ENCODE peak calls at places on chromosome 7, in four cellular contexts. One of them, this sample, is unnamed.

GRCh38 chr7:102029616-102030015 is 212.2 kb downstream of the CUX1 start:
- DNase-seq in DMS53: no peak
- DNase-seq in lung: no peak
- DNase-seq in LHCN-M2: no peak
- DNase-seq in this sample: no peak

GRCh38 chr7:27364344-27364758 is 121.7 kb downstream of the EVX1 start:
- DNase-seq in LHCN-M2: peak
- DNase-seq in DMS53: no peak
- DNase-seq in lung: peak
- DNase-seq in this sample: peak

GRCh38 chr7:30896041-30896440 is 15.6 kb upstream of the AQP1 start:
- DNase-seq in lung: peak
- DNase-seq in LHCN-M2: no peak
- DNase-seq in DMS53: no peak
- DNase-seq in this sample: no peak

GRCh38 chr7:149690688-149691446 is 82.5 kb downstream of the ZNF467 start:
- DNase-seq in DMS53: peak
- DNase-seq in LHCN-M2: peak
- DNase-seq in lung: no peak
- DNase-seq in this sample: no peak

GRCh38 chr7:110358028-110358427 is 732.9 kb upstream of the LRRN3 start:
- DNase-seq in DMS53: peak
- DNase-seq in LHCN-M2: peak
- DNase-seq in lung: no peak
- DNase-seq in this sample: no peak

GRCh38 chr7:12647364-12648219 is 39.8 kb upstream of the ARL4A start:
- DNase-seq in DMS53: peak
- DNase-seq in LHCN-M2: peak
- DNase-seq in lung: no peak
- DNase-seq in this sample: no peak

GRCh38 chr7:140478361-140479061 is 794 bp downstream of the MKRN1 start:
- DNase-seq in lung: peak
- DNase-seq in DMS53: peak
- DNase-seq in LHCN-M2: peak
- DNase-seq in this sample: peak

GRCh38 chr7:115116773-115117715 is 195.2 kb downstream of the MDFIC start:
- DNase-seq in lung: no peak
- DNase-seq in DMS53: peak
- DNase-seq in LHCN-M2: no peak
- DNase-seq in this sample: no peak

GRCh38 chr7:12436896-12437535 is 33.4 kb upstream of the VWDE start:
- DNase-seq in lung: no peak
- DNase-seq in LHCN-M2: peak
- DNase-seq in DMS53: peak
- DNase-seq in this sample: no peak

GRCh38 chr7:99258501-99258900 is 14.1 kb upstream of the MYH16 start:
- DNase-seq in DMS53: no peak
- DNase-seq in lung: no peak
- DNase-seq in LHCN-M2: no peak
- DNase-seq in this sample: no peak

GRCh38 chr7:64870656-64871055 is 32.4 kb upstream of the ZNF273 start:
- DNase-seq in DMS53: no peak
- DNase-seq in LHCN-M2: no peak
- DNase-seq in lung: no peak
- DNase-seq in this sample: no peak

GRCh38 chr7:42233939-42234338 is 3.1 kb downstream of the GLI3 start:
- DNase-seq in DMS53: no peak
- DNase-seq in lung: no peak
- DNase-seq in LHCN-M2: no peak
- DNase-seq in this sample: no peak

GRCh38 chr7:142647749-142648148 is 101.5 kb upstream of the PRSS1 start:
- DNase-seq in LHCN-M2: no peak
- DNase-seq in lung: no peak
- DNase-seq in DMS53: no peak
- DNase-seq in this sample: no peak

GRCh38 chr7:41232086-41232485 is 470.8 kb downstream of the INHBA start:
- DNase-seq in DMS53: no peak
- DNase-seq in LHCN-M2: peak
- DNase-seq in lung: no peak
- DNase-seq in this sample: no peak

GRCh38 chr7:54015251-54015650 is 526.9 kb upstream of the VSTM2A start:
- DNase-seq in DMS53: peak
- DNase-seq in LHCN-M2: peak
- DNase-seq in lung: no peak
- DNase-seq in this sample: no peak

GRCh38 chr7:36084485-36085091 is 68.5 kb upstream of the EEPD1 start:
- DNase-seq in LHCN-M2: peak
- DNase-seq in lung: no peak
- DNase-seq in DMS53: peak
- DNase-seq in this sample: peak

GRCh38 chr7:88377421-88377820 is 70.7 kb upstream of the STEAP4 start:
- DNase-seq in lung: no peak
- DNase-seq in LHCN-M2: peak
- DNase-seq in DMS53: peak
- DNase-seq in this sample: peak

GRCh38 chr7:47559306-47560220 is 22.3 kb downstream of the TNS3 start:
- DNase-seq in LHCN-M2: no peak
- DNase-seq in DMS53: no peak
- DNase-seq in lung: no peak
- DNase-seq in this sample: no peak

GRCh38 chr7:11716185-11716584 is 115.8 kb downstream of the THSD7A start:
- DNase-seq in DMS53: peak
- DNase-seq in LHCN-M2: no peak
- DNase-seq in lung: no peak
- DNase-seq in this sample: no peak

GRCh38 chr7:150940446-150941102 is 37.5 kb downstream of the KCNH2 start:
- DNase-seq in LHCN-M2: no peak
- DNase-seq in lung: no peak
- DNase-seq in DMS53: peak
- DNase-seq in this sample: no peak

GRCh38 chr7:112437038-112437437 is 13.2 kb upstream of the IFRD1 start:
- DNase-seq in LHCN-M2: peak
- DNase-seq in DMS53: no peak
- DNase-seq in lung: no peak
- DNase-seq in this sample: no peak